ENCODE peak calls at places on chromosomes 1 and 21, in seven cellular contexts. Q is left ventricle myocardium superior; E is activated CD4-positive, alpha-beta T cell treated with anti-CD3 and anti-CD28 coated beads for 4 hours; C is lung microvascular endothelial cell; V is prostate gland; P is A172; H is fibroblast of pulmonary artery. N is an unnamed sample.

GRCh38 chr21:21898801-21899200 is 900.6 kb downstream of the NCAM2 start:
- DNase-seq in Q (no peak), P (no peak), E (no peak), H (no peak), C (no peak), V (no peak), N (no peak)

GRCh38 chr1:244322181-244322580 is 129.5 kb downstream of the ADSS2 start:
- DNase-seq in P (no peak), V (no peak), C (peak), E (no peak), H (no peak), Q (no peak), N (no peak)

GRCh38 chr1:201145816-201146215 is 8.5 kb downstream of the TMEM9 start:
- DNase-seq in E (no peak), C (no peak), V (no peak), Q (no peak), P (no peak), H (no peak), N (no peak)

GRCh38 chr1:101006553-101006952 is 19.0 kb downstream of the DPH5 start:
- DNase-seq in Q (no peak), C (peak), P (no peak), V (no peak), H (peak), E (no peak), N (no peak)

GRCh38 chr21:44850905-44851657 is 22.4 kb downstream of the PTTG1IP start:
- DNase-seq in P (no peak), Q (no peak), H (no peak), C (no peak), E (no peak), V (no peak), N (no peak)

GRCh38 chr1:224621813-224622682 is 5.9 kb downstream of the CNIH3 start:
- DNase-seq in Q (no peak), E (no peak), P (no peak), C (no peak), V (no peak), H (no peak), N (no peak)

GRCh38 chr1:61674221-61674620 is 50.7 kb downstream of the TM2D1 start:
- DNase-seq in H (peak), V (no peak), P (no peak), E (no peak), C (no peak), Q (no peak), N (no peak)

GRCh38 chr1:32470991-32471694 is 6.3 kb downstream of the ZBTB8B start:
- DNase-seq in C (no peak), H (no peak), E (no peak), Q (peak), P (no peak), V (no peak), N (no peak)

GRCh38 chr1:56501888-56502287 is 77.5 kb downstream of the PLPP3 start:
- DNase-seq in H (no peak), E (no peak), Q (peak), P (no peak), C (no peak), V (no peak), N (no peak)

GRCh38 chr1:64424412-64424811 is 45.5 kb upstream of the CACHD1 start:
- DNase-seq in C (no peak), V (no peak), E (no peak), P (no peak), Q (no peak), H (no peak), N (no peak)

GRCh38 chr1:41853907-41854306 is 64.8 kb downstream of the HIVEP3 start:
- DNase-seq in P (no peak), E (no peak), Q (no peak), C (no peak), V (no peak), H (no peak), N (no peak)

GRCh38 chr1:119371800-119372199 is 3.2 kb downstream of the HAO2 start:
- DNase-seq in C (no peak), H (no peak), E (no peak), Q (no peak), V (no peak), P (no peak), N (no peak)

GRCh38 chr1:102891868-102892625 is 216.3 kb downstream of the COL11A1 start:
- DNase-seq in E (no peak), C (peak), Q (no peak), P (peak), V (no peak), H (peak), N (no peak)

GRCh38 chr1:19825298-19825697 is 10.2 kb upstream of the RNF186 start:
- DNase-seq in V (no peak), H (no peak), C (no peak), P (no peak), Q (no peak), E (no peak), N (no peak)

GRCh38 chr1:54814148-54814498 is 13.0 kb upstream of the TTC22 start:
- DNase-seq in P (no peak), E (no peak), Q (no peak), C (no peak), V (no peak), H (no peak), N (no peak)

GRCh38 chr1:23594927-23595353 is 35.6 kb upstream of the ID3 start:
- DNase-seq in H (no peak), Q (no peak), V (no peak), C (no peak), P (no peak), E (no peak), N (no peak)